ENCODE peak calls at places on chromosomes 5 and 9, in eight cellular contexts. One of them, this sample, is unnamed.

GRCh38 chr9:90092512-90092911 is 487.7 kb downstream of the GADD45G start:
- DNase-seq in tibial artery: no peak
- DNase-seq in naive thymus-derived CD4-positive, alpha-beta T cell: peak
- DNase-seq in body of pancreas: no peak
- DNase-seq in H9: no peak
- DNase-seq in adrenal gland: no peak
- DNase-seq in A549: no peak
- DNase-seq in SJSA1: no peak
- DNase-seq in this sample: no peak

GRCh38 chr9:135164036-135164435 is 76.6 kb downstream of the OLFM1 start:
- DNase-seq in tibial artery: no peak
- DNase-seq in naive thymus-derived CD4-positive, alpha-beta T cell: no peak
- DNase-seq in body of pancreas: no peak
- DNase-seq in H9: no peak
- DNase-seq in adrenal gland: no peak
- DNase-seq in A549: no peak
- DNase-seq in SJSA1: no peak
- DNase-seq in this sample: no peak

GRCh38 chr5:56466136-56466816 is 233.1 kb upstream of the ANKRD55 start:
- DNase-seq in tibial artery: no peak
- DNase-seq in naive thymus-derived CD4-positive, alpha-beta T cell: no peak
- DNase-seq in body of pancreas: no peak
- DNase-seq in H9: no peak
- DNase-seq in adrenal gland: no peak
- DNase-seq in A549: no peak
- DNase-seq in SJSA1: no peak
- DNase-seq in this sample: no peak

GRCh38 chr5:120207139-120207538 is 257.0 kb upstream of the PRR16 start:
- DNase-seq in tibial artery: no peak
- DNase-seq in naive thymus-derived CD4-positive, alpha-beta T cell: no peak
- DNase-seq in body of pancreas: no peak
- DNase-seq in H9: no peak
- DNase-seq in adrenal gland: no peak
- DNase-seq in A549: no peak
- DNase-seq in SJSA1: no peak
- DNase-seq in this sample: no peak

GRCh38 chr5:94544031-94544650 is 74.3 kb downstream of the KIAA0825 start:
- DNase-seq in tibial artery: no peak
- DNase-seq in naive thymus-derived CD4-positive, alpha-beta T cell: no peak
- DNase-seq in body of pancreas: no peak
- DNase-seq in H9: no peak
- DNase-seq in adrenal gland: no peak
- DNase-seq in A549: no peak
- DNase-seq in SJSA1: no peak
- DNase-seq in this sample: no peak

GRCh38 chr5:68239485-68239884 is 23.9 kb downstream of the PIK3R1 start:
- DNase-seq in tibial artery: peak
- DNase-seq in naive thymus-derived CD4-positive, alpha-beta T cell: peak
- DNase-seq in body of pancreas: peak
- DNase-seq in H9: no peak
- DNase-seq in adrenal gland: peak
- DNase-seq in A549: no peak
- DNase-seq in SJSA1: peak
- DNase-seq in this sample: peak

GRCh38 chr9:115137511-115137910 is 19.6 kb upstream of the TNC start:
- DNase-seq in tibial artery: no peak
- DNase-seq in naive thymus-derived CD4-positive, alpha-beta T cell: no peak
- DNase-seq in body of pancreas: no peak
- DNase-seq in H9: no peak
- DNase-seq in adrenal gland: no peak
- DNase-seq in A549: no peak
- DNase-seq in SJSA1: no peak
- DNase-seq in this sample: no peak

GRCh38 chr9:136719212-136719880 is 7.0 kb downstream of the DIPK1B start:
- DNase-seq in tibial artery: no peak
- DNase-seq in naive thymus-derived CD4-positive, alpha-beta T cell: no peak
- DNase-seq in body of pancreas: no peak
- DNase-seq in H9: peak
- DNase-seq in adrenal gland: no peak
- DNase-seq in A549: no peak
- DNase-seq in SJSA1: no peak
- DNase-seq in this sample: no peak

GRCh38 chr5:33501260-33501659 is 60.5 kb downstream of the TARS1 start:
- DNase-seq in tibial artery: no peak
- DNase-seq in naive thymus-derived CD4-positive, alpha-beta T cell: no peak
- DNase-seq in body of pancreas: no peak
- DNase-seq in H9: no peak
- DNase-seq in adrenal gland: no peak
- DNase-seq in A549: no peak
- DNase-seq in SJSA1: no peak
- DNase-seq in this sample: no peak

GRCh38 chr5:415928-416635 is 26.9 kb upstream of the EXOC3 start:
- DNase-seq in tibial artery: peak
- DNase-seq in naive thymus-derived CD4-positive, alpha-beta T cell: no peak
- DNase-seq in body of pancreas: no peak
- DNase-seq in H9: no peak
- DNase-seq in adrenal gland: no peak
- DNase-seq in A549: no peak
- DNase-seq in SJSA1: peak
- DNase-seq in this sample: no peak

GRCh38 chr5:125411163-125412050 is 665.0 kb upstream of the ZNF608 start:
- DNase-seq in tibial artery: no peak
- DNase-seq in naive thymus-derived CD4-positive, alpha-beta T cell: no peak
- DNase-seq in body of pancreas: peak
- DNase-seq in H9: no peak
- DNase-seq in adrenal gland: no peak
- DNase-seq in A549: no peak
- DNase-seq in SJSA1: peak
- DNase-seq in this sample: peak

GRCh38 chr5:27316283-27316675 is 277.9 kb upstream of the CDH9 start:
- DNase-seq in tibial artery: no peak
- DNase-seq in naive thymus-derived CD4-positive, alpha-beta T cell: no peak
- DNase-seq in body of pancreas: no peak
- DNase-seq in H9: no peak
- DNase-seq in adrenal gland: no peak
- DNase-seq in A549: peak
- DNase-seq in SJSA1: no peak
- DNase-seq in this sample: no peak

GRCh38 chr5:171295299-171295698 is 13.7 kb upstream of the TLX3 start:
- DNase-seq in tibial artery: no peak
- DNase-seq in naive thymus-derived CD4-positive, alpha-beta T cell: no peak
- DNase-seq in body of pancreas: no peak
- DNase-seq in H9: no peak
- DNase-seq in adrenal gland: no peak
- DNase-seq in A549: no peak
- DNase-seq in SJSA1: no peak
- DNase-seq in this sample: no peak

GRCh38 chr5:36389245-36389644 is 87.5 kb upstream of the RANBP3L start:
- DNase-seq in tibial artery: no peak
- DNase-seq in naive thymus-derived CD4-positive, alpha-beta T cell: no peak
- DNase-seq in body of pancreas: peak
- DNase-seq in H9: no peak
- DNase-seq in adrenal gland: peak
- DNase-seq in A549: no peak
- DNase-seq in SJSA1: no peak
- DNase-seq in this sample: no peak

GRCh38 chr5:82046268-82046621 is 74.4 kb downstream of the ATG10 start:
- DNase-seq in tibial artery: no peak
- DNase-seq in naive thymus-derived CD4-positive, alpha-beta T cell: no peak
- DNase-seq in body of pancreas: no peak
- DNase-seq in H9: no peak
- DNase-seq in adrenal gland: no peak
- DNase-seq in A549: no peak
- DNase-seq in SJSA1: no peak
- DNase-seq in this sample: no peak

GRCh38 chr9:101191723-101192122 is 163.2 kb downstream of the PLPPR1 start:
- DNase-seq in tibial artery: no peak
- DNase-seq in naive thymus-derived CD4-positive, alpha-beta T cell: no peak
- DNase-seq in body of pancreas: no peak
- DNase-seq in H9: no peak
- DNase-seq in adrenal gland: no peak
- DNase-seq in A549: no peak
- DNase-seq in SJSA1: no peak
- DNase-seq in this sample: no peak

GRCh38 chr9:113502427-113503008 is 39.0 kb downstream of the RGS3 start:
- DNase-seq in tibial artery: no peak
- DNase-seq in naive thymus-derived CD4-positive, alpha-beta T cell: no peak
- DNase-seq in body of pancreas: no peak
- DNase-seq in H9: no peak
- DNase-seq in adrenal gland: no peak
- DNase-seq in A549: no peak
- DNase-seq in SJSA1: no peak
- DNase-seq in this sample: no peak

GRCh38 chr5:129554134-129554904 is 94.2 kb downstream of the ADAMTS19 start:
- DNase-seq in tibial artery: no peak
- DNase-seq in naive thymus-derived CD4-positive, alpha-beta T cell: no peak
- DNase-seq in body of pancreas: no peak
- DNase-seq in H9: no peak
- DNase-seq in adrenal gland: no peak
- DNase-seq in A549: no peak
- DNase-seq in SJSA1: no peak
- DNase-seq in this sample: no peak

GRCh38 chr5:150406120-150407096 is 6.3 kb downstream of the CD74 start:
- DNase-seq in tibial artery: no peak
- DNase-seq in naive thymus-derived CD4-positive, alpha-beta T cell: no peak
- DNase-seq in body of pancreas: no peak
- DNase-seq in H9: no peak
- DNase-seq in adrenal gland: no peak
- DNase-seq in A549: no peak
- DNase-seq in SJSA1: no peak
- DNase-seq in this sample: no peak

DNA sequence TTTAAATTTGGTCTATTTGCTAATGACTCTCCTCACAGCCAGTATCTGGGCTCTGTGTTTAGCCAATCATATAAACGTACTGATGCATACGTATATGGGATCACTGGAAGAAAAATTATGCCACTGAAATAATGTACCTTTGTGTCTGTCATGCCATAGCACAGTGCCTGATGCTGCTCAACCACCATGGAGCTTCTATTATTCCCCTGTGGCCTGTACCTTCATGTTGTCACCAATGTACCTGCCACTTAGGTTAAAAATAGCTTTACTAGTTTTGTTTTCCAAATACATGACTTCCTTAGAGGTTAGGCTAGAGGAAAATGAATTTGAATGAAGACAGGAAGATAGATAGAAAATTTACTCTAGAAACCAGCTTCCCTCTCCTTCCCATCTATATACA is 34.6 kb downstream of the HACD4 start:
- DNase-seq in tibial artery: no peak
- DNase-seq in naive thymus-derived CD4-positive, alpha-beta T cell: peak
- DNase-seq in body of pancreas: no peak
- DNase-seq in H9: no peak
- DNase-seq in adrenal gland: no peak
- DNase-seq in A549: no peak
- DNase-seq in SJSA1: no peak
- DNase-seq in this sample: no peak
- H3K27ac ChIP-seq in tibial artery: no peak
- H3K27ac ChIP-seq in naive thymus-derived CD4-positive, alpha-beta T cell: no peak
- H3K27ac ChIP-seq in body of pancreas: no peak
- H3K27ac ChIP-seq in H9: no peak
- H3K27ac ChIP-seq in adrenal gland: no peak
- H3K27ac ChIP-seq in A549: no peak
- H3K27ac ChIP-seq in SJSA1: no peak
- H3K27ac ChIP-seq in this sample: no peak

GRCh38 chr5:134911285-134912215 is 6.6 kb downstream of the PCBD2 start:
- DNase-seq in tibial artery: no peak
- DNase-seq in naive thymus-derived CD4-positive, alpha-beta T cell: no peak
- DNase-seq in body of pancreas: no peak
- DNase-seq in H9: no peak
- DNase-seq in adrenal gland: no peak
- DNase-seq in A549: no peak
- DNase-seq in SJSA1: no peak
- DNase-seq in this sample: peak
- H3K27ac ChIP-seq in tibial artery: no peak
- H3K27ac ChIP-seq in naive thymus-derived CD4-positive, alpha-beta T cell: no peak
- H3K27ac ChIP-seq in body of pancreas: no peak
- H3K27ac ChIP-seq in H9: no peak
- H3K27ac ChIP-seq in adrenal gland: no peak
- H3K27ac ChIP-seq in A549: no peak
- H3K27ac ChIP-seq in SJSA1: no peak
- H3K27ac ChIP-seq in this sample: no peak

GRCh38 chr9:120177121-120177520 is 402.8 kb downstream of the CDK5RAP2 start:
- DNase-seq in tibial artery: no peak
- DNase-seq in naive thymus-derived CD4-positive, alpha-beta T cell: no peak
- DNase-seq in body of pancreas: no peak
- DNase-seq in H9: no peak
- DNase-seq in adrenal gland: no peak
- DNase-seq in A549: no peak
- DNase-seq in SJSA1: no peak
- DNase-seq in this sample: no peak

GRCh38 chr9:120175031-120175430 is 404.9 kb downstream of the CDK5RAP2 start:
- DNase-seq in tibial artery: no peak
- DNase-seq in naive thymus-derived CD4-positive, alpha-beta T cell: no peak
- DNase-seq in body of pancreas: no peak
- DNase-seq in H9: no peak
- DNase-seq in adrenal gland: no peak
- DNase-seq in A549: no peak
- DNase-seq in SJSA1: no peak
- DNase-seq in this sample: no peak
- H3K27ac ChIP-seq in tibial artery: no peak
- H3K27ac ChIP-seq in naive thymus-derived CD4-positive, alpha-beta T cell: no peak
- H3K27ac ChIP-seq in body of pancreas: no peak
- H3K27ac ChIP-seq in H9: no peak
- H3K27ac ChIP-seq in adrenal gland: no peak
- H3K27ac ChIP-seq in A549: no peak
- H3K27ac ChIP-seq in SJSA1: no peak
- H3K27ac ChIP-seq in this sample: no peak

GRCh38 chr5:57651127-57651526 is 168.5 kb upstream of the ACTBL2 start:
- DNase-seq in tibial artery: no peak
- DNase-seq in naive thymus-derived CD4-positive, alpha-beta T cell: no peak
- DNase-seq in body of pancreas: no peak
- DNase-seq in H9: no peak
- DNase-seq in adrenal gland: no peak
- DNase-seq in A549: no peak
- DNase-seq in SJSA1: no peak
- DNase-seq in this sample: no peak
- H3K27ac ChIP-seq in tibial artery: no peak
- H3K27ac ChIP-seq in naive thymus-derived CD4-positive, alpha-beta T cell: no peak
- H3K27ac ChIP-seq in body of pancreas: no peak
- H3K27ac ChIP-seq in H9: no peak
- H3K27ac ChIP-seq in adrenal gland: no peak
- H3K27ac ChIP-seq in A549: no peak
- H3K27ac ChIP-seq in SJSA1: no peak
- H3K27ac ChIP-seq in this sample: no peak